ENCODE peak calls at places on chromosomes 5 and 9, in four cellular contexts. Z is psoas muscle, U is GM13976, K is transverse colon. Y is an unnamed sample.

GRCh38 chr5:2254404-2254803 is 371.7 kb upstream of the IRX4 start:
- DNase-seq in Z (no peak), U (no peak), K (no peak), Y (no peak)

GRCh38 chr9:125663127-125663526 is 43.9 kb downstream of the MAPKAP1 start:
- DNase-seq in Z (no peak), U (no peak), K (no peak), Y (no peak)

GRCh38 chr5:176296-176823 is 14.9 kb upstream of the LRRC14B start:
- DNase-seq in Z (peak; percentile 28), U (no peak), K (no peak), Y (no peak)

GRCh38 chr5:174793684-174794328 is 69.4 kb downstream of the MSX2 start:
- DNase-seq in Z (peak; percentile 65), U (peak; percentile 82), K (peak; percentile 33), Y (peak; percentile 82)

GRCh38 chr9:92711844-92712243 is 41.9 kb upstream of the IPPK start:
- DNase-seq in Z (no peak), U (peak; percentile 44), K (no peak), Y (no peak)

GRCh38 chr5:66824476-66824875 is 228.3 kb downstream of the MAST4 start:
- DNase-seq in Z (no peak), U (no peak), K (no peak), Y (no peak)

GRCh38 chr9:127130661-127131538 is 8.5 kb upstream of the ANGPTL2 start:
- DNase-seq in Z (peak; percentile 90), U (no peak), K (peak; percentile 44), Y (peak; percentile 83)

GRCh38 chr9:130343445-130343918 is 77.9 kb downstream of the HMCN2 start:
- DNase-seq in Z (peak; percentile 58), U (no peak), K (no peak), Y (peak; percentile 82)

GRCh38 chr5:56161927-56162326 is 71.2 kb downstream of the ANKRD55 start:
- DNase-seq in Z (no peak), U (no peak), K (no peak), Y (no peak)

GRCh38 chr9:306907-307306 is 92.2 kb downstream of the DOCK8 start:
- DNase-seq in Z (no peak), U (peak; percentile 20), K (peak; percentile 35), Y (no peak)
- TF ChIP-seq CTCF in Z (no peak), U (peak; percentile 40), K (peak; percentile 31), Y (no peak)

GRCh38 chr9:63817622-63818518 is 1467.1 kb downstream of the FOXD4L5 start:
- DNase-seq in Z (peak; percentile 75), U (peak; percentile 76), K (peak; percentile 72), Y (peak; percentile 57)
- TF ChIP-seq CTCF in Z (no peak), U (no peak), K (no peak), Y (no peak)

DNA sequence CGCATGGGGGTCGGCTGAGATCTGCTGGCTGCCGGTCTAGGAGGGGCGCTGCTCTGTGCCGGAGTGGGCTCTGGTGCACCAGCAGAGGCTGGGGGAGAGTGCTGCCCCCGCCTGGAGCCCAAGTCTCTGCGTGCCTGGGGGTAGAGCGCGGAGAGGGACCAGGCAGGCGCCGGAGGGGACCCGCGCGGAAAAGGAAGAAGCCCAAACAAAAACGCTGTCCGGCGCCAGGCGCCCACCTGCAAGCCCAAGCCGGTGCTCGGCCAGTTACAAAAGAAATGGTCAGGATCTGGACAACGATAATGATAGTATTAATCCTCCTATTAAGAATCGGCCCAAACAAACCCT is 575 bp upstream of the S1PR3 start:
- DNase-seq in Z (no peak), U (no peak), K (no peak), Y (peak; percentile 59)
- TF ChIP-seq CTCF in Z (no peak), U (no peak), K (no peak), Y (no peak)

DNA sequence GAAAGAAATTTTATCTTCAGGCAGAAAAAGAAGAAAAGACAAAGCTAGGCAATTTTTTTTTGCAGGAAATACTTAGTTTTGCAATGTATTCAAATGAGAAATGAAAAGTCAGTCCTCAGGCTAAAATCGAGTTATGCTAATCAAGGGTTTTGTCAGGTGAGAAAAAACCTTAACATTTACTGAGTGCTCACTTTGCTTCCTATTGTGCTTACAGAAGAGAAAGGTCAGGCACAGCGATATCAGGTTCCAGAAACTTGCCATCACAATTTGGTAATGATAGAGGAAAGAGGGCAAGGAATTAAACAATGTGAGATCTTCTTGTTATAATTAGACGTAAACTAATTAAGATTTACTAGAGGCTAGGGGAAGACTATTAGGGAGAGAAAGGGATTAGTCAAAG is 431.7 kb upstream of the CTNND2 start:
- DNase-seq in Z (no peak), U (no peak), K (no peak), Y (no peak)
- TF ChIP-seq CTCF in Z (no peak), U (no peak), K (no peak), Y (no peak)

GRCh38 chr9:91676042-91676441 is 252.4 kb upstream of the NFIL3 start:
- DNase-seq in Z (no peak), U (no peak), K (no peak), Y (no peak)
- TF ChIP-seq CTCF in Z (no peak), U (peak; percentile 52), K (no peak), Y (no peak)

GRCh38 chr5:108637110-108637509 is 110.6 kb upstream of the FER start:
- DNase-seq in Z (no peak), U (no peak), K (no peak), Y (no peak)

GRCh38 chr5:108641596-108641995 is 106.1 kb upstream of the FER start:
- DNase-seq in Z (no peak), U (no peak), K (no peak), Y (no peak)

GRCh38 chr5:108638021-108638420 is 109.7 kb upstream of the FER start:
- DNase-seq in Z (no peak), U (no peak), K (no peak), Y (no peak)

GRCh38 chr5:108639356-108639755 is 108.3 kb upstream of the FER start:
- DNase-seq in Z (no peak), U (no peak), K (no peak), Y (no peak)

GRCh38 chr5:108642170-108642906 is 105.4 kb upstream of the FER start:
- DNase-seq in Z (peak; percentile 52), U (peak; percentile 50), K (peak; percentile 58), Y (peak; percentile 68)
- TF ChIP-seq CTCF in Z (peak; percentile 78), U (peak; percentile 86), K (peak; percentile 65), Y (peak; percentile 73)

GRCh38 chr5:85109616-85110015 is 724.9 kb upstream of the EDIL3 start:
- DNase-seq in Z (no peak), U (no peak), K (no peak), Y (no peak)

GRCh38 chr5:85108471-85108870 is 723.8 kb upstream of the EDIL3 start:
- DNase-seq in Z (no peak), U (no peak), K (no peak), Y (no peak)
- TF ChIP-seq CTCF in Z (no peak), U (no peak), K (no peak), Y (peak; percentile 39)

GRCh38 chr5:132263548-132264261 is 6.2 kb downstream of the PDLIM4 start:
- DNase-seq in Z (no peak), U (peak; percentile 26), K (peak; percentile 37), Y (no peak)
- TF ChIP-seq CTCF in Z (no peak), U (no peak), K (no peak), Y (no peak)

GRCh38 chr5:150271296-150271692 is 18.3 kb downstream of the CAMK2A start:
- DNase-seq in Z (no peak), U (no peak), K (no peak), Y (no peak)

GRCh38 chr5:150270546-150271295 is 18.9 kb downstream of the CAMK2A start:
- DNase-seq in Z (peak; percentile 65), U (no peak), K (no peak), Y (no peak)

GRCh38 chr5:150274811-150275210 is 14.8 kb downstream of the CAMK2A start:
- DNase-seq in Z (no peak), U (no peak), K (no peak), Y (no peak)

GRCh38 chr5:150271923-150272322 is 17.6 kb downstream of the CAMK2A start:
- DNase-seq in Z (no peak), U (no peak), K (no peak), Y (no peak)

DNA sequence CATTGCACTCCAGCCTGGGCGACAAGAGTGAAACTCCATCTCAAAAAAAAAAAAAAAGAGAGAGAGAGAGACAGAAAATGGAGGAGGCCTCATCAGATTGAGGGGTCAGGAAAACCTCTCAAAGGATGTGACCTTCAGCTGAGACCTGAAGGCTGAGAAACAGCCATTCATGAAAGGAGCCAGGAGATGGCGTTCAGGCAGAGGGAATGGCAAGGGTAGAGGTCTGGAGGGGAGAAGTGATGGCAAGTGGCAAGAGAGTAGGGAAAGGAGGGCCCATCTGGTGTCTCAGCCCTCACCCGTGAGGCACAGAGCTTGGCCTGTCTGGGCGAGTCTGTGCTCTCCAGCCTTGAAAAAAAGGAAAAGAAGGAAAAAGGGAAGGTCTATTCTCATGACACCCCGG is 17.0 kb downstream of the CAMK2A start:
- DNase-seq in Z (no peak), U (no peak), K (no peak), Y (peak; percentile 65)
- TF ChIP-seq CTCF in Z (peak; percentile 16), U (peak; percentile 36), K (no peak), Y (no peak)

Y was measured in glutamatergic neuron.